ENCODE peak calls at places on chromosomes 3 and 15, in six cellular contexts. P, T, M, A, O and B are unnamed samples. For H3K36me3, the result is how much of the 10 kb centered on the place peaks cover.

GRCh38 chr3:84077479-84077878 is 881.3 kb upstream of the CADM2 start:
- DNase-seq in P (no peak), T (no peak), M (no peak), A (peak), O (no peak), B (no peak)

GRCh38 chr3:112718967-112719366 is 78.0 kb upstream of the CCDC80 start:
- DNase-seq in P (no peak), T (no peak), M (no peak), A (no peak), O (no peak), B (no peak)

GRCh38 chr3:151999936-152000335 is 126.5 kb downstream of the SUCNR1 start:
- DNase-seq in P (no peak), T (no peak), M (no peak), A (no peak), O (no peak), B (no peak)

GRCh38 chr15:92733934-92734521 is 78.5 kb upstream of the FAM174B start:
- DNase-seq in P (peak), T (no peak), M (peak), A (peak), O (no peak), B (no peak)

GRCh38 chr3:194162817-194163584 is 27.1 kb downstream of the HES1 start:
- DNase-seq in P (no peak), T (no peak), M (no peak), A (no peak), O (no peak), B (no peak)

GRCh38 chr3:190323241-190323617 is 983 bp upstream of the CLDN1 start:
- DNase-seq in P (no peak), T (no peak), M (peak), A (no peak), O (no peak), B (no peak)

GRCh38 chr15:75577401-75578205 is 1.5 kb downstream of the PTPN9 start:
- DNase-seq in P (peak), T (no peak), M (peak), A (peak), O (peak), B (no peak)

GRCh38 chr3:27385504-27385903 is 16.3 kb upstream of the NEK10 start:
- DNase-seq in P (no peak), T (no peak), M (no peak), A (no peak), O (no peak), B (no peak)

GRCh38 chr3:127589600-127590281 is 792 bp downstream of the TPRA1 start:
- DNase-seq in P (no peak), T (no peak), M (peak), A (no peak), O (peak), B (no peak)

GRCh38 chr3:131031660-131032059 is 5.0 kb downstream of the NEK11 start:
- DNase-seq in P (no peak), T (no peak), M (no peak), A (no peak), O (no peak), B (no peak)

GRCh38 chr3:160134964-160135363 is 90.3 kb upstream of the C3orf80 start:
- DNase-seq in P (peak), T (peak), M (no peak), A (no peak), O (no peak), B (no peak)

GRCh38 chr3:166060789-166061479 is 223.7 kb upstream of the BCHE start:
- DNase-seq in P (no peak), T (no peak), M (peak), A (no peak), O (no peak), B (no peak)

GRCh38 chr3:47225310-47225906 is 57.2 kb downstream of the KIF9 start:
- DNase-seq in P (peak), T (peak), M (no peak), A (no peak), O (no peak), B (no peak)

GRCh38 chr15:43277901-43278300 is 11.2 kb upstream of the TGM5 start:
- DNase-seq in P (no peak), T (no peak), M (no peak), A (no peak), O (no peak), B (no peak)

GRCh38 chr3:104628185-104628789 is 738.4 kb upstream of the ALCAM start:
- DNase-seq in P (peak), T (no peak), M (no peak), A (peak), O (no peak), B (peak)

GRCh38 chr3:100609305-100609704 is at the start of gene ADGRG7:
- DNase-seq in P (no peak), T (no peak), M (no peak), A (no peak), O (no peak), B (no peak)

GRCh38 chr3:127174715-127175140 is 18.2 kb upstream of the PRR23E start:
- DNase-seq in P (no peak), T (no peak), M (no peak), A (no peak), O (no peak), B (no peak)

DNA sequence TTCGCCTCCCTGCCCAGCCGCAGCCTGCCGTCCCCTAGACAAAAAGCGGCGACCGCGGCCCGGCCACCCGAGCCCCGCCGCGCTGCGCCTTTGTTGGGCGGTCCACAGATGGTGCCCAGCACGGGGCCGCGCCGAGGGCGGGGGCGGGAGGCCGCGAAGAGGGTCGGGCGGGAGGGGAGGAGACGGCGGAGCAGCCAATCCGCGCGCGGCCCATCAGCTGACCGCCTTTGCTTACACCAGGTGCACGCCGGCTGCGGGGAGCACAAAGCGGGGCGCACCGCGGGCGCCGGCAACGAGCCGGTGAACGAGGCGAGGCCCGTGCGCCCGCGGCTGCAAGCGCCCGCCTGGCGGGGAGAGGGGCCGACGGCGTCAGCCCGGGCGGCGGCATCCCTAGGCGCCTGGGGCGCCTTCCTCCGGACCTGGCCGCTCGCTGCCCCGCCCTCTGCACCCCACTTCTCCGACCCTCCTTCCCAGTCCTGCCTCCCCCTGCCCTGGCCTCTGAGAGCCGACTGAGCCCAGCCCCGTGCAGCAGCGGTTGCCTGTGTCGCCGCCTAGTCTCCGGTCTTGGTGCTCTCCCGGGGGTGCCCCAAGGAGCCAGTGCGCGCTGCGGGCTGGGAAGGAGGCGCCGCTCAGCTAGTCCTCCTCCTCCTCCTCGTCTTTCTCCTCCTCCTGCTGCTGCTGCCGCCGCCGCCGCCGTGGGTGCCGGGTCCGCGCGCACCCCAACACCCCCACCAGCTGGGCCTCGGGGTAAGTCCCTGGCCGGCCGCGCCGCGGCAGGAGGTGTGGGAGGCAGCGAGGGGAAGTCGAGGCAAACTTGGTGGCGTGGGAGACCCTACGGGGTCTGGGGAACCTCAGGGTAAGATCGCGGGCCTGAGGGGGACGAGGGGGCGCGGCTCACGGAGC is at the start of gene LRRN1:
- DNase-seq in P (no peak), T (no peak), M (peak), A (peak), O (peak), B (no peak)
- H3K4me3 ChIP-seq in P (no peak), T (peak), M (peak), A (no peak), O (peak), B (peak)

DNA sequence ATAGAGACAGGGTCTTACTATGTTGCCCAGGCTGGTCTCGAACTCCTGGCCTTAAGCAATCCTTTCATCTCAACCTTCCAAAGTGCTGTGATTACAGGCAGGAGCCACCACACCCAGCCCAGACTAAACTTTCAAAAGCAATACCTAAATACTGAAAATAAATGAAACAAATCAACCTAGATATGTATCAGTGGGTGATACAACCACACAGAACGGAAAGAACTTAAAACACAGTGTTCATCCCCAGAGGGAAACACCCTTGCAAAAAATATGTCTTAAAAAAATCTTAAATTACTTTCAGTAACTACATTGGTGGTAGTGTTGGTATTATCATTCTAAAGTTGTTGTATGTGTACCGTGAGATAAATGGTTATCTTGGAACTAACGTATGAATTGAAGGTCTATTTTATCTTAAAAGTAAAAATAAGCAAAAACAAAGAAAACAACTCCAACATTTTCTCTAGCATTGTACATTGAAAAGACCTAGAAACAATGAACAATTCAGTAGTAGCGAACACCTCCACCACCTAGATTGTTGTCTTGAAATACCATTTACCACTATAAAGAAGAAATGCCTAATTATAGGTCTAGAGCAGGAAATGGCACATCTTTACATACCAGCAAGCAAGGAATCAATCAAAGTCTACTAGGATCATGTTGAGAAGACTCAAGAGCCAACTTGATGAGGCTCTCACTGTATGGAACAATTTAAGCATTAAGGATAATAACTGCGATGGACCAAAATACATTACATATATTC is 24.7 kb downstream of the SLTM start:
- DNase-seq in P (no peak), T (no peak), M (no peak), A (no peak), O (no peak), B (no peak)
- H3K36me3 ChIP-seq in P (under half), T (under half), M (half or more), A (half or more), O (under half), B (under half)

GRCh38 chr3:188284455-188285212 is 130.7 kb downstream of the LPP start:
- DNase-seq in P (no peak), T (no peak), M (no peak), A (no peak), O (peak), B (no peak)

GRCh38 chr3:188286087-188286513 is 132.1 kb downstream of the LPP start:
- DNase-seq in P (peak), T (peak), M (no peak), A (no peak), O (peak), B (peak)

GRCh38 chr3:188282871-188283270 is 128.9 kb downstream of the LPP start:
- DNase-seq in P (no peak), T (no peak), M (no peak), A (no peak), O (no peak), B (no peak)

GRCh38 chr3:188280627-188281026 is 126.7 kb downstream of the LPP start:
- DNase-seq in P (no peak), T (no peak), M (no peak), A (no peak), O (no peak), B (no peak)

DNA sequence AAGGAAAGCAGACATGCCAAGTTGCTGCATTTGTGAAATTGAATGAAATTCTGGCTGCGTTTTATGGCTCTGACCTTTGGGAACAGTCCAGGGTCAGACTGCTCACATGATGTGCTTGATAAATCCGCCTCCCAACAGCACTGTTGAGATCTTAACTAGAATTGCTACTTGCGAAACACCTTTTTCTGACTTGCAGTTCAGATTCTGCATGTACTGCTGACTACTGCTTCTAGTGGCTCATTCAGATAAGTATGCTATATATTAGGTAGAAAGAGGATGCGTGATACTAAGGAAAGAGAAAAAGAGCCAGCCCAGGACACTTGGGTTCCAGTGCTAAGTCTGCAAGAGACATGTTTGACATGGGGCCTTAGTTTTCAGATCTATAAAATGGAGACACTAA is 129.4 kb downstream of the LPP start:
- DNase-seq in P (peak), T (no peak), M (no peak), A (no peak), O (peak), B (no peak)
- TF ChIP-seq CTCF in P (no peak), T (peak), M (peak), A (peak), O (peak), B (peak)

GRCh38 chr3:42654331-42655201 is 1.1 kb downstream of the ZBTB47 start:
- DNase-seq in P (peak), T (no peak), M (peak), A (peak), O (no peak), B (no peak)

GRCh38 chr3:42652251-42652610 is 1.3 kb upstream of the ZBTB47 start:
- DNase-seq in P (peak), T (no peak), M (no peak), A (no peak), O (no peak), B (no peak)

GRCh38 chr3:42653560-42654330 is at the start of gene ZBTB47:
- DNase-seq in P (peak), T (no peak), M (peak), A (no peak), O (peak), B (no peak)

GRCh38 chr3:42652611-42653302 is 740 bp upstream of the ZBTB47 start:
- DNase-seq in P (peak), T (no peak), M (peak), A (peak), O (peak), B (peak)

GRCh38 chr3:42653303-42653559 is 266 bp upstream of the ZBTB47 start:
- DNase-seq in P (no peak), T (no peak), M (no peak), A (no peak), O (no peak), B (no peak)
- H3K4me3 ChIP-seq in P (peak), T (peak), M (peak), A (peak), O (peak), B (peak)

GRCh38 chr15:83132861-83133523 is 25.5 kb downstream of the TM6SF1 start:
- DNase-seq in P (no peak), T (no peak), M (no peak), A (no peak), O (no peak), B (no peak)
- H3K36me3 ChIP-seq in P (under half), T (under half), M (half or more), A (under half), O (under half), B (under half)